ENCODE peak calls at places on chromosomes 7 and 10, in four cellular contexts. C, E, O and U are unnamed samples.

GRCh38 chr10:29317027-29317420 is 28.2 kb downstream of the LYZL1 start:
- DNase-seq in E (no peak), C (no peak), O (no peak), U (peak)

GRCh38 chr7:105261689-105262088 is 127.0 kb downstream of the SRPK2 start:
- DNase-seq in E (no peak), C (no peak), O (no peak), U (peak)

GRCh38 chr10:30432631-30433285 is 1.2 kb upstream of the MAP3K8 start:
- DNase-seq in O (no peak), E (peak), C (no peak), U (no peak)

GRCh38 chr10:127853868-127854768 is 38.6 kb downstream of the CLRN3 start:
- DNase-seq in E (peak), C (no peak), O (peak), U (peak)

GRCh38 chr7:69695998-69696657 is 97.9 kb downstream of the AUTS2 start:
- DNase-seq in C (peak), E (no peak), O (no peak), U (peak)

GRCh38 chr10:70500339-70500738 is 21.8 kb downstream of the PALD1 start:
- DNase-seq in E (no peak), O (no peak), C (no peak), U (no peak)

GRCh38 chr7:1758417-1758858 is 88.4 kb downstream of the ELFN1 start:
- DNase-seq in E (peak), C (no peak), O (peak), U (peak)

GRCh38 chr10:79269443-79269842 is 77.8 kb upstream of the PPIF start:
- DNase-seq in O (no peak), E (no peak), C (no peak), U (no peak)

GRCh38 chr10:96124230-96125141 is 5.6 kb upstream of the ZNF518A start:
- DNase-seq in O (peak), E (peak), C (no peak), U (peak)

GRCh38 chr7:130273863-130274262 is 7.2 kb downstream of the CPA2 start:
- DNase-seq in C (no peak), O (no peak), E (no peak), U (no peak)

GRCh38 chr10:30877111-30877510 is 154.6 kb downstream of the ZNF438 start:
- DNase-seq in C (no peak), E (no peak), O (no peak), U (no peak)

GRCh38 chr10:129870926-129871660 is 93.0 kb downstream of the EBF3 start:
- DNase-seq in C (no peak), O (no peak), E (no peak), U (peak)

GRCh38 chr7:75716992-75717626 is 21.6 kb downstream of the HIP1 start:
- DNase-seq in E (peak), C (no peak), O (peak), U (no peak)

GRCh38 chr7:144670251-144670650 is 165.6 kb downstream of the TPK1 start:
- DNase-seq in E (no peak), O (no peak), C (no peak), U (peak)

GRCh38 chr10:114336823-114337509 is 67.3 kb downstream of the AFAP1L2 start:
- DNase-seq in O (no peak), E (no peak), C (no peak), U (no peak)

GRCh38 chr7:135392701-135393100 is 117.2 kb downstream of the CNOT4 start:
- DNase-seq in E (no peak), O (no peak), C (no peak), U (no peak)

GRCh38 chr7:51276967-51277366 is 39.6 kb downstream of the COBL start:
- DNase-seq in O (no peak), C (no peak), E (no peak), U (no peak)

GRCh38 chr10:70106958-70107791 is 25.4 kb downstream of the AIFM2 start:
- DNase-seq in C (peak), E (peak), O (peak), U (peak)

GRCh38 chr10:125101049-125101448 is 59.3 kb downstream of the CTBP2 start:
- DNase-seq in O (no peak), C (no peak), E (no peak), U (no peak)

GRCh38 chr10:88989824-88990527 is 622 bp upstream of the FAS start:
- DNase-seq in O (no peak), E (no peak), C (no peak), U (peak)

GRCh38 chr7:137717811-137718271 is 128.9 kb downstream of the DGKI start:
- DNase-seq in O (no peak), C (peak), E (no peak), U (peak)

GRCh38 chr7:140519007-140519399 is 39.7 kb upstream of the MKRN1 start:
- DNase-seq in E (no peak), O (no peak), C (no peak), U (no peak)

GRCh38 chr10:43257210-43258031 is 9.4 kb downstream of the RASGEF1A start:
- DNase-seq in C (no peak), E (no peak), O (no peak), U (no peak)

GRCh38 chr10:25083546-25084111 is 67.2 kb downstream of the THNSL1 start:
- DNase-seq in O (no peak), E (no peak), C (no peak), U (no peak)

GRCh38 chr10:25084447-25084846 is 68.0 kb downstream of the THNSL1 start:
- DNase-seq in E (no peak), C (no peak), O (no peak), U (no peak)

GRCh38 chr10:25078659-25079429 is 62.4 kb downstream of the THNSL1 start:
- DNase-seq in O (peak), E (peak), C (no peak), U (no peak)

GRCh38 chr10:25080880-25081581 is 64.6 kb downstream of the THNSL1 start:
- DNase-seq in E (peak), C (peak), O (peak), U (peak)

GRCh38 chr10:25082276-25083204 is 66.1 kb downstream of the THNSL1 start:
- DNase-seq in O (peak), E (no peak), C (no peak), U (peak)
- TF ChIP-seq MAX in O (no peak), E (no peak), C (no peak), U (no peak)

DNA sequence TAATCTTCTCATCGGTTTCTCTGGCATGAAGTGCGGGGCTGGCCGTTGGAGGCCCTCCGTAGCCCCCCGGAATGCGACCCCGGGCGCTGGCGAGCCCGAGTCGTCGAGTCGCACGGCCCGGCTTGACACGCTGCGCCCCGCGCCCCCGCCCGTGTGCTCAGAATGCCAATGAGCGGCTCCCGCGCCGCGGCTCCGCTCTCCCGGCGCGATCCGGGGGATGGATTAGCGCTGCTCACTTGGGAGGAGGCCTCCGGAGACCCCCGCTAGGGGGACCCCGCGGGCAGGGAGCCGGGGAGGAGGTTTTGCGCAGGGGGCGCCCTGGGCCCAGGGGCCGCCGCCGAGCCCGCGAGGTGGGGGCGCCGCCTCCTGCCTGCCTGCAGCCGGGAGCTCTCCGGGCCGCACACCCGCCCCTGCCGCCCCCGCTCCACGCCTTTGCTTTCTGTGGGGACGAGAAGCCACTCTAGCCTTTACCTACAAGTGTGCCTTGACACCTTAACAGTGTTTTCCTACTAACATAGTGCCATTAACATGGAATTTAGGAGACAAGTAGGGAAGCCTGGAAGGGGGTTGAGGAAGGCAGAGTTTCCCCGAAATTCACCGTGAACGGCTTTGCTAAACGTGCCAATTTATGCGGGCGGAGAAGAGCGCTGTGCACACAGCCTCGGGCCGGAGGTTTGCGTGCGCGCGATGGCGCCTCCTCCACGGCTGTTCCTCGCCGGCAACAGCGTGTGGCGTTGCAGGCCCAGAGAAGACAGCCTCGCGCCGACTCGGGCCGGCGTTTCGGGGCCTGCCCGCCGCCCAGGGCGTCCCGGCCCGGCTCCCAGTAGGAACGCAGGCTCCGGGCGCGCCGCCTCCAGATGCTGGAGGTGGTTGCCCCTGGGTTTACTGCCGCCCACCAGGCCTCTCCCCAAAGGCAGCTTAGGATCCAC is 7.1 kb downstream of the SHH start:
- DNase-seq in O (no peak), C (no peak), E (peak), U (peak)
- H3K4me3 ChIP-seq in O (no peak), C (no peak), E (peak), U (peak)

GRCh38 chr10:102432162-102432950 is at the start of gene CUEDC2:
- DNase-seq in O (peak), C (peak), E (peak), U (peak)
- TF ChIP-seq POLR2A in O (peak), C (peak), E (peak), U (peak)

GRCh38 chr10:58701398-58702135 is 188.9 kb downstream of the BICC1 start:
- DNase-seq in E (peak), C (no peak), O (no peak), U (no peak)
- TF ChIP-seq MAX in E (no peak), C (no peak), O (no peak), U (no peak)

DNA sequence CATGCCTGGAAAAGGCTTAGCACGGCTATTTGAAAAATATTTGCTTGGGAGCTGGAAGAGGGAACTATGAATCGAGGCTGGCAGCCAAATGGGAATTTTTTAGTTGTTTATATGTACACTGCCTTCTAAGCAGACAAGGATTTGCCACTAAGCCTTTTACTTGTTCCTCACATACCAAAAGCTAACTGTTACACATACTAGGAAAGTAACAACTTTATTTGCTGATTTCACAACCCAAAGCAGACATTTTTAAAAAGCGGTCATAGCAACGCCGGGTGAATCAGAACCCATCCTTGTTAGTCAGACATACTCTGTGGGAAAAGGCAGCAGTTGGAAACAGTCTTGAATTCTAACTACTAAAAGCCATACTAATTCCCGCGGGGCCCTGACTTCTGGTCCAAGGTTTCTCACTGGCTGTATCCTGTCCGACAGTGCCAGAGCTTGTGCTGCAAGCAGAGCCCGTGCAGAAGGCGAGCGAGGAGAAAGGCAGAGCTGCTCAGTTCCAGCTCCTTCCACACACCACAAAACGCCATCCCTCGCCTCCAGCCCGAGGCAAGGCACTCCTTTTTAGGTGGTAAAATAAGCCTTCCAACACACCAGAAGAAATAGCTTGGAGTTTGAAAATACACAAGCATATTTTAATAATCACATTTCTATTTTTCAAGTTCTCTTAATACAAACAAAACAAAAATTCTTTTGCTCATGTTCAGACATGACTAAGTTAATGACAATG is 89.2 kb downstream of the RNF216 start:
- DNase-seq in O (peak), E (peak), C (no peak), U (peak)
- H3K4me3 ChIP-seq in O (no peak), E (peak), C (peak), U (no peak)

DNA sequence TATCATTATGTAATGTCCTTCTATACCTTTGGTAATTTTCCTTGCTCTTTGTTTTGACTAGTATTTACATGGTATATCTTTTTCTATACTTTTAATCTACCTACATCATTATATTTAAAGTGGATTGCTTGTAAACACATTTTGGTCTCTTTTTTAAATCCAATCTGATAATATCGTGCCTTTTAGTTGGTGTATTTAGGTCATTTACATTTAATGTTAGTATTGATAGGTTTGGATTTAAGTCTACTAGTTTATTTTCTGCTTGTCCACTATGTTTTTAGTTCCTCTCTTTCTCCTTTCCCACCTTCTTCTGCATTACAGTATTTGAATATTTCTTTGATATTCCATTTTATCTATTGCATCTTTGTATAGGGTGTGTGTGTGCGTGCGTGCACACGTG is 95.4 kb downstream of the HIBADH start:
- DNase-seq in O (no peak), E (no peak), C (no peak), U (no peak)
- TF ChIP-seq POLR2A in O (no peak), E (no peak), C (no peak), U (no peak)

GRCh38 chr7:17304926-17305325 is 6.5 kb downstream of the AHR start:
- DNase-seq in C (no peak), O (no peak), E (peak), U (peak)
- TF ChIP-seq MAX in C (no peak), O (no peak), E (no peak), U (no peak)

GRCh38 chr7:149226840-149227494 is 12.5 kb upstream of the ZNF212 start:
- DNase-seq in C (no peak), O (peak), E (no peak), U (peak)
- H3K4me3 ChIP-seq in C (no peak), O (no peak), E (no peak), U (no peak)

DNA sequence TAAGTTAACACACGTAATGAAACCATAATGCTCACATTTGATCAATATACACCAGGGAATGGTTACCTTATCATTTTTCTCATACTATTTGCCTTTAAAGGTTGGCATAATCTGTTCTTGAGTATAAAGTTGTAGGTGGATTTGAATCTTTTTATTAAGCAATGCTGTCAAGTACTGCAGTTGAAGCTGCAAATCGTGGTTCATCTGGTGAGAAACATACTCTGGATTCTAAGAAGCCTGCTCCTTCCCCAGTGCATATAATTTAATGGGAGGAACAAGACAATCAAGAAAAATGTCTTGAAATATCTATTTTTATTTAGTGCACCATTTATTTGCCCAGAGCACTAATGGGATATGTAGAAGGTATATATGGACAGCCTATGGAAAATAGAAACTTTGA is 68.7 kb upstream of the DLX6 start:
- DNase-seq in C (no peak), E (no peak), O (no peak), U (no peak)
- TF ChIP-seq POLR2A in C (no peak), E (no peak), O (no peak), U (no peak)